ENCODE peak calls at places on chromosomes 12 and 14, in five cellular contexts. K is tibial nerve, P is nephron progenitor cell, W is mucosa of descending colon, G is GM23338. X is an unnamed sample.

GRCh38 chr14:34538871-34539406 is 562 bp downstream of the EAPP start:
- DNase-seq in W (no peak), P (no peak), K (no peak), G (no peak), X (no peak)

GRCh38 chr14:37275963-37276362 is 78.2 kb downstream of the MIPOL1 start:
- DNase-seq in K (no peak), G (no peak), P (no peak), W (no peak), X (no peak)

GRCh38 chr12:80720516-80720915 is 3.8 kb downstream of the MYF5 start:
- DNase-seq in W (no peak), K (no peak), G (no peak), P (no peak), X (no peak)

GRCh38 chr12:19529933-19530630 is 90.8 kb downstream of the AEBP2 start:
- DNase-seq in G (no peak), W (no peak), P (no peak), K (no peak), X (no peak)

GRCh38 chr12:53078425-53079225 is 565 bp downstream of the SPRYD3 start:
- DNase-seq in P (no peak), W (no peak), G (peak; percentile 72), K (no peak), X (no peak)

GRCh38 chr14:91669867-91670266 is 62.0 kb downstream of the CATSPERB start:
- DNase-seq in K (no peak), P (no peak), W (no peak), G (no peak), X (no peak)

GRCh38 chr12:55797068-55797467 is 20.5 kb downstream of the SARNP start:
- DNase-seq in G (peak; percentile 83), W (no peak), P (peak; percentile 31), K (no peak), X (no peak)

GRCh38 chr14:99792551-99793212 is 531 bp upstream of the EML1 start:
- DNase-seq in G (peak; percentile 44), P (no peak), K (no peak), W (no peak), X (no peak)

GRCh38 chr12:727321-727720 is 25.1 kb upstream of the WNK1 start:
- DNase-seq in W (no peak), P (no peak), K (no peak), G (no peak), X (no peak)

GRCh38 chr12:72632286-72632685 is 360.1 kb downstream of the TRHDE start:
- DNase-seq in W (no peak), P (no peak), G (no peak), K (no peak), X (no peak)

GRCh38 chr12:86647800-86648199 is 391.6 kb upstream of the MGAT4C start:
- DNase-seq in P (no peak), G (no peak), W (no peak), K (no peak), X (no peak)

GRCh38 chr12:1213205-1213604 is 222.2 kb downstream of the ERC1 start:
- DNase-seq in G (no peak), W (no peak), P (no peak), K (no peak), X (no peak)

GRCh38 chr12:25521625-25522256 is 31.3 kb downstream of the LMNTD1 start:
- DNase-seq in P (no peak), K (no peak), G (no peak), W (no peak), X (no peak)

GRCh38 chr14:101876539-101876938 is 87.8 kb upstream of the DYNC1H1 start:
- DNase-seq in G (no peak), P (no peak), W (peak; percentile 84), K (peak; percentile 47), X (no peak)

GRCh38 chr12:18340186-18340585 is 78.9 kb downstream of the PIK3C2G start:
- DNase-seq in W (no peak), P (no peak), G (no peak), K (no peak), X (no peak)

GRCh38 chr14:105473677-105474477 is 744 bp upstream of the CRIP2 start:
- DNase-seq in W (peak; percentile 87), K (peak; percentile 72), G (peak; percentile 96), P (peak; percentile 99), X (peak; percentile 95)

GRCh38 chr12:42735869-42736361 is 146.4 kb upstream of the PRICKLE1 start:
- DNase-seq in P (no peak), W (no peak), K (no peak), G (no peak), X (no peak)

GRCh38 chr12:15088115-15088514 is 115.3 kb downstream of the PDE6H start:
- DNase-seq in G (no peak), K (no peak), W (no peak), P (no peak), X (no peak)

GRCh38 chr12:21073822-21074460 is 57.1 kb upstream of the SLCO1B1 start:
- DNase-seq in W (no peak), P (no peak), K (no peak), G (peak; percentile 5), X (no peak)

GRCh38 chr12:53299101-53299453 is 418 bp upstream of the MYG1 start:
- DNase-seq in P (no peak), K (no peak), W (no peak), G (no peak), X (no peak)

GRCh38 chr14:33556382-33557121 is 394.3 kb downstream of the EGLN3 start:
- DNase-seq in K (no peak), G (no peak), W (no peak), P (no peak), X (no peak)

GRCh38 chr12:3202734-3203446 is 125.7 kb downstream of the TSPAN9 start:
- DNase-seq in G (peak; percentile 85), K (no peak), P (peak; percentile 87), W (no peak), X (peak; percentile 82)

GRCh38 chr14:50520947-50521815 is 11.2 kb downstream of the MAP4K5 start:
- DNase-seq in K (no peak), W (no peak), P (no peak), G (no peak), X (no peak)

GRCh38 chr12:80101126-80101525 is 1.8 kb downstream of the OTOGL start:
- DNase-seq in W (no peak), G (no peak), P (no peak), K (no peak), X (no peak)

GRCh38 chr14:38404100-38404541 is 148.2 kb upstream of the CLEC14A start:
- DNase-seq in P (no peak), K (no peak), G (no peak), W (no peak), X (no peak)

GRCh38 chr14:65961004-65961403 is 525.2 kb upstream of the CCDC196 start:
- DNase-seq in K (no peak), P (peak; percentile 67), G (peak; percentile 87), W (peak; percentile 65), X (peak; percentile 39)

GRCh38 chr14:49687942-49688700 is at the start of gene POLE2:
- DNase-seq in P (peak; percentile 86), G (peak; percentile 91), W (peak; percentile 83), K (peak; percentile 40), X (peak; percentile 67)

GRCh38 chr12:25853696-25854095 is 104.8 kb upstream of the RASSF8 start:
- DNase-seq in K (no peak), W (no peak), G (no peak), P (no peak), X (no peak)

GRCh38 chr12:62738105-62738504 is 196.8 kb downstream of the PPM1H start:
- DNase-seq in W (no peak), K (no peak), P (no peak), G (no peak), X (no peak)

GRCh38 chr12:58811346-58811745 is 109.0 kb downstream of the LRIG3 start:
- DNase-seq in K (no peak), W (no peak), G (no peak), P (no peak), X (no peak)

GRCh38 chr12:3138896-3139590 is 61.9 kb downstream of the TSPAN9 start:
- DNase-seq in W (no peak), K (no peak), G (no peak), P (peak; percentile 51), X (no peak)

GRCh38 chr14:59271734-59272133 is 83.3 kb downstream of the DAAM1 start:
- DNase-seq in G (no peak), P (no peak), K (no peak), W (no peak), X (no peak)

GRCh38 chr12:116604151-116604550 is 45.0 kb downstream of the MAP1LC3B2 start:
- DNase-seq in K (no peak), W (no peak), P (no peak), G (no peak), X (no peak)

GRCh38 chr14:91968280-91968679 is 20.8 kb upstream of the FBLN5 start:
- DNase-seq in P (no peak), K (no peak), W (no peak), G (no peak), X (no peak)

GRCh38 chr12:16844875-16845274 is 238.9 kb upstream of the LMO3 start:
- DNase-seq in G (peak; percentile 76), P (no peak), W (no peak), K (no peak), X (no peak)
- TF ChIP-seq CTCF in G (peak; percentile 75), P (no peak), W (no peak), K (no peak), X (no peak)

DNA sequence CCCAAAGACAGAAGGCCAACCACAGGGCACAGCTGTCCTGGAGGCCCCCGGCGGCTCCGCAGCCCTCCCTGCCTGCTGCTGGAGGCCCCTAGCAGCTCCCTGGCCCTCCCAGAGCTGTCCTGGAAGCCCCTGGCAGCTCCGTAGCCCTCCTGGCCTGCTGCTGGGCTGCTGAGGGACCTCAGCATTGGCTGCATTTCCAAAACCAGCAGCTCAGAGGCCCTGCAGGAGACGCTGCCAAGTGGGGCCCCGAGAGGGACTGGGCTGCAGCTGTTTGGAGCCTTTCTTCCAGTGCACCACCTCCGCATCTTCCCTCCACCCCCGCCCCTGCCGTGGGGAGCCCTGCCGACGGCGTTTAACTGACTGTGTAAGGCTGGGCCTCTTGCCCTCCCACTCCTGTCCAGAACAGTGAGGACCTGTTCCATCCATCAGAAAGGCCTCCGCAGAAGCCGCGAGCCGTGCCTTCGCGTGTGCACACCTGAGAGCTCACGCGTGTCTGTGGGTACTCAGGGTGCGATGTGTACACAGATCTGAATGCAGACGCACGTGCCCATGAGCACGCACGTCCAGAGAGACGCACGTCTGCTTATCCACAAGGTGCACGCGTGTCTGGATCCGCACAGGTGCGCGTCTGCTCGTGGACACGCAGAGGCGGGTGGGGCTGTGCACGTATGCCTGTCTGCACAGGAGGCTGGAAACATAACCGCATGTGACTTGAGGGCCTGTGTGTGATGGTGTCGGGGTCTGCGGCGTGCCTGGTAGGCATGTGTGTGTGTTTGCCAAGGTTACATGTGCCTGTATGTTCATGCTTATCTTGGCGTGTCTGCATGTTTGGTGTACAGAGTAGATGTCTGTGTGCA is 57.0 kb upstream of the FBRSL1 start:
- DNase-seq in W (no peak), P (no peak), G (no peak), K (no peak), X (no peak)
- TF ChIP-seq CTCF in W (no peak), P (no peak), G (no peak), K (no peak), X (no peak)

GRCh38 chr14:73058224-73058922 is at the start of gene RBM25:
- DNase-seq in K (peak; percentile 94), W (peak; percentile 97), P (peak; percentile 93), G (peak; percentile 99), X (peak; percentile 90)
- TF ChIP-seq CTCF in K (peak; percentile 32), W (no peak), P (no peak), G (peak; percentile 47), X (no peak)

GRCh38 chr14:62118461-62118860 is 356.2 kb downstream of the SNAPC1 start:
- DNase-seq in K (no peak), W (no peak), G (no peak), P (no peak), X (no peak)

GRCh38 chr14:62117718-62118164 is 355.5 kb downstream of the SNAPC1 start:
- DNase-seq in G (no peak), P (no peak), K (no peak), W (no peak), X (no peak)

GRCh38 chr14:62118871-62119270 is 356.7 kb downstream of the SNAPC1 start:
- DNase-seq in P (no peak), W (no peak), K (no peak), G (no peak), X (no peak)

GRCh38 chr14:62117010-62117717 is 354.9 kb downstream of the SNAPC1 start:
- DNase-seq in G (peak; percentile 99), P (peak; percentile 92), W (peak; percentile 67), K (no peak), X (peak; percentile 72)
- TF ChIP-seq CTCF in G (peak; percentile 35), P (peak; percentile 47), W (no peak), K (peak; percentile 14), X (peak; percentile 62)